ENCODE peak calls at places on chromosomes 11 and 22, in eight cellular contexts. G, L, W, J, Y, X, H and D are unnamed samples.
A peak's percentile ranks its signal among the peaks of the same experiment; 100 is the strongest.

GRCh38 chr22:31923166-31923565 is 21.2 kb upstream of the YWHAH start:
- DNase-seq in G (no peak), L (peak; percentile 13), W (no peak), J (no peak), Y (peak; percentile 75), X (no peak), H (no peak), D (no peak)

GRCh38 chr11:5367461-5368074 is 16.0 kb upstream of the OR51M1 start:
- DNase-seq in G (peak; percentile 83), L (peak; percentile 97), W (peak; percentile 13), J (peak; percentile 89), Y (no peak), X (no peak), H (no peak), D (no peak)

GRCh38 chr11:70535191-70535971 is 137.1 kb downstream of the CTTN start:
- DNase-seq in G (no peak), L (no peak), W (no peak), J (no peak), Y (peak; percentile 54), X (no peak), H (no peak), D (no peak)

GRCh38 chr11:20113147-20113435 is 47.2 kb downstream of the DBX1 start:
- DNase-seq in G (no peak), L (peak; percentile 32), W (peak; percentile 45), J (no peak), Y (no peak), X (no peak), H (peak; percentile 74), D (no peak)

GRCh38 chr11:64007629-64008282 is 21.5 kb downstream of the OTUB1 start:
- DNase-seq in G (no peak), L (peak; percentile 53), W (no peak), J (no peak), Y (peak; percentile 87), X (no peak), H (no peak), D (no peak)

GRCh38 chr11:125199915-125200314 is 35.4 kb downstream of the PKNOX2 start:
- DNase-seq in G (no peak), L (no peak), W (no peak), J (no peak), Y (no peak), X (no peak), H (no peak), D (no peak)

GRCh38 chr11:75583710-75584658 is 21.9 kb downstream of the SERPINH1 start:
- DNase-seq in G (no peak), L (peak; percentile 76), W (no peak), J (no peak), Y (peak; percentile 92), X (peak; percentile 54), H (no peak), D (no peak)

GRCh38 chr11:14357843-14358728 is 897 bp downstream of the RRAS2 start:
- DNase-seq in G (peak; percentile 49), L (peak; percentile 56), W (peak; percentile 20), J (peak; percentile 36), Y (peak; percentile 73), X (peak; percentile 65), H (peak; percentile 45), D (no peak)

GRCh38 chr22:45318558-45319318 is 9.0 kb downstream of the FAM118A start:
- DNase-seq in G (no peak), L (peak; percentile 65), W (no peak), J (no peak), Y (no peak), X (peak; percentile 24), H (no peak), D (peak; percentile 4)

GRCh38 chr11:75421035-75421602 is 11.9 kb downstream of the KLHL35 start:
- DNase-seq in G (no peak), L (no peak), W (no peak), J (no peak), Y (no peak), X (no peak), H (no peak), D (no peak)

GRCh38 chr11:60756307-60757032 is at the start of gene MS4A15:
- DNase-seq in G (no peak), L (peak; percentile 2), W (no peak), J (peak; percentile 80), Y (no peak), X (peak; percentile 40), H (peak; percentile 42), D (no peak)

GRCh38 chr11:119319702-119320592 is 3.0 kb upstream of the MCAM start:
- DNase-seq in G (no peak), L (no peak), W (no peak), J (no peak), Y (peak; percentile 71), X (no peak), H (no peak), D (no peak)

GRCh38 chr11:34209809-34210208 is 104.4 kb downstream of the NAT10 start:
- DNase-seq in G (no peak), L (no peak), W (no peak), J (no peak), Y (no peak), X (no peak), H (no peak), D (no peak)

GRCh38 chr11:74019860-74020259 is 11.0 kb upstream of the UCP3 start:
- DNase-seq in G (no peak), L (no peak), W (no peak), J (no peak), Y (no peak), X (no peak), H (peak; percentile 85), D (no peak)

DNA sequence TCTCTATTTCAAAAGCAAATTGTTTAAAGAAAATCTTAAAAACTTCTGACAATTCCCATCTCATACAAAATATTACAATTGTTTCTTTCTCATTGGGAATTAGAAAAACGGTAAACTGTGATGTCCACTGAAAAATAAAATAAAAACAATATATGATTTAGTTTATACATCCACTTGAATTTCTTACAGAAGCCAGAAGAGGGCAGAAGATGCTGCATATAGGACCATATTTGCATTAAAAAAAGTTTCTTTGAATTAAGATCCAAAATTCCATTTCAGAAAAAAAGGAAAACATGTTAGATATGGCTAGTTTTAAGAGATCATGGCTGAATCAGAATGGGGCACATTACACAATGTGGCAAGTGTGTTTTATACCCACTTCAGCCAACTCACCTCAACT is 39.3 kb upstream of the LRRC4C start:
- DNase-seq in G (no peak), L (peak; percentile 22), W (no peak), J (no peak), Y (no peak), X (no peak), H (peak; percentile 23), D (no peak)
- TF ChIP-seq CTCF in G (peak; percentile 20), L (no peak), W (no peak), J (peak; percentile 41), Y (no peak), X (peak; percentile 7), H (no peak), D (no peak)

GRCh38 chr22:25749420-25750169 is 7.6 kb downstream of the MYO18B start:
- DNase-seq in G (no peak), L (peak; percentile 21), W (no peak), J (no peak), Y (no peak), X (no peak), H (no peak), D (no peak)
- H3K4me3 ChIP-seq in G (no peak overlapping the region), L (no peak overlapping the region), W (no peak overlapping the region), J (no peak overlapping the region), Y (no peak overlapping the region), X (no peak overlapping the region), H (no peak overlapping the region), D (no peak overlapping the region)

GRCh38 chr11:92735039-92735438 is 234.4 kb upstream of the MTNR1B start:
- DNase-seq in G (no peak), L (no peak), W (no peak), J (peak; percentile 27), Y (no peak), X (no peak), H (peak; percentile 20), D (no peak)
- TF ChIP-seq CTCF in G (peak; percentile 39), L (no peak), W (peak; percentile 50), J (peak; percentile 34), Y (no peak), X (peak; percentile 67), H (peak; percentile 48), D (peak; percentile 23)

GRCh38 chr11:43358670-43359431 is at the start of gene TTC17:
- DNase-seq in G (peak; percentile 88), L (peak; percentile 87), W (peak; percentile 78), J (peak; percentile 95), Y (peak; percentile 96), X (peak; percentile 94), H (peak; percentile 85), D (peak; percentile 48)

GRCh38 chr11:43359432-43359818 is 705 bp downstream of the TTC17 start:
- DNase-seq in G (peak; percentile 17), L (peak; percentile 28), W (no peak), J (peak; percentile 59), Y (no peak), X (peak; percentile 42), H (peak; percentile 39), D (no peak)

GRCh38 chr11:43358308-43358669 is 431 bp upstream of the TTC17 start:
- DNase-seq in G (no peak), L (no peak), W (no peak), J (no peak), Y (no peak), X (no peak), H (peak; percentile 17), D (no peak)

GRCh38 chr11:43360361-43361032 is 1.8 kb downstream of the TTC17 start:
- DNase-seq in G (no peak), L (peak; percentile 42), W (no peak), J (no peak), Y (no peak), X (no peak), H (no peak), D (no peak)
- H3K4me3 ChIP-seq in G (no peak overlapping the region), L (peak overlapping the region; percentile 97), W (no peak overlapping the region), J (peak overlapping the region; percentile 92), Y (no peak overlapping the region), X (peak overlapping the region; percentile 65), H (no peak overlapping the region), D (no peak overlapping the region)

GRCh38 chr22:23077627-23078461 is 7.5 kb downstream of the GNAZ start:
- DNase-seq in G (no peak), L (no peak), W (no peak), J (no peak), Y (no peak), X (no peak), H (no peak), D (no peak)

GRCh38 chr22:23080542-23081290 is 10.4 kb downstream of the GNAZ start:
- DNase-seq in G (no peak), L (no peak), W (no peak), J (no peak), Y (no peak), X (peak; percentile 18), H (no peak), D (no peak)

GRCh38 chr22:23079240-23079768 is 9.0 kb downstream of the GNAZ start:
- DNase-seq in G (no peak), L (no peak), W (no peak), J (no peak), Y (no peak), X (no peak), H (no peak), D (no peak)

GRCh38 chr22:23078462-23078787 is 8.1 kb downstream of the GNAZ start:
- DNase-seq in G (no peak), L (no peak), W (no peak), J (no peak), Y (no peak), X (no peak), H (no peak), D (no peak)

GRCh38 chr22:23079814-23080521 is 9.6 kb downstream of the GNAZ start:
- DNase-seq in G (no peak), L (no peak), W (no peak), J (no peak), Y (no peak), X (no peak), H (no peak), D (no peak)
- TF ChIP-seq CTCF in G (no peak), L (no peak), W (no peak), J (no peak), Y (no peak), X (no peak), H (no peak), D (no peak)